ENCODE peak calls at places on chromosome 17, in four cellular contexts. One of them, this sample, is unnamed.

GRCh38 chr17:81025756-81026155 is 9.2 kb upstream of the BAIAP2 start:
- DNase-seq in foreskin fibroblast: no peak
- DNase-seq in mucosa of gallbladder: no peak
- DNase-seq in memory B cell: no peak
- DNase-seq in this sample: no peak

GRCh38 chr17:42989146-42989545 is 8.8 kb downstream of the RUNDC1 start:
- DNase-seq in foreskin fibroblast: no peak
- DNase-seq in mucosa of gallbladder: no peak
- DNase-seq in memory B cell: no peak
- DNase-seq in this sample: no peak

GRCh38 chr17:61485067-61485775 is 33.0 kb downstream of the TBX4 start:
- DNase-seq in foreskin fibroblast: no peak
- DNase-seq in mucosa of gallbladder: no peak
- DNase-seq in memory B cell: no peak
- DNase-seq in this sample: no peak

GRCh38 chr17:81194225-81194760 is 28.3 kb upstream of the AATK start:
- DNase-seq in foreskin fibroblast: no peak
- DNase-seq in mucosa of gallbladder: no peak
- DNase-seq in memory B cell: no peak
- DNase-seq in this sample: no peak

GRCh38 chr17:68288375-68288774 is 2.6 kb downstream of the SLC16A6 start:
- DNase-seq in foreskin fibroblast: no peak
- DNase-seq in mucosa of gallbladder: no peak
- DNase-seq in memory B cell: peak
- DNase-seq in this sample: no peak

GRCh38 chr17:81432873-81433451 is 37.7 kb downstream of the BAHCC1 start:
- DNase-seq in foreskin fibroblast: no peak
- DNase-seq in mucosa of gallbladder: peak
- DNase-seq in memory B cell: no peak
- DNase-seq in this sample: peak

GRCh38 chr17:44911133-44912001 is 3.9 kb downstream of the GFAP start:
- DNase-seq in foreskin fibroblast: peak
- DNase-seq in mucosa of gallbladder: peak
- DNase-seq in memory B cell: peak
- DNase-seq in this sample: peak

GRCh38 chr17:11871773-11872172 is 125.5 kb downstream of the ZNF18 start:
- DNase-seq in foreskin fibroblast: no peak
- DNase-seq in mucosa of gallbladder: no peak
- DNase-seq in memory B cell: no peak
- DNase-seq in this sample: no peak

GRCh38 chr17:640436-640835 is 74.2 kb downstream of the VPS53 start:
- DNase-seq in foreskin fibroblast: no peak
- DNase-seq in mucosa of gallbladder: no peak
- DNase-seq in memory B cell: no peak
- DNase-seq in this sample: no peak

GRCh38 chr17:81537856-81538555 is 9.8 kb downstream of the FSCN2 start:
- DNase-seq in foreskin fibroblast: no peak
- DNase-seq in mucosa of gallbladder: no peak
- DNase-seq in memory B cell: no peak
- DNase-seq in this sample: no peak

GRCh38 chr17:70653850-70654249 is 484.5 kb downstream of the KCNJ2 start:
- DNase-seq in foreskin fibroblast: no peak
- DNase-seq in mucosa of gallbladder: no peak
- DNase-seq in memory B cell: no peak
- DNase-seq in this sample: no peak

GRCh38 chr17:64418506-64419339 is 28.1 kb upstream of the PECAM1 start:
- DNase-seq in foreskin fibroblast: peak
- DNase-seq in mucosa of gallbladder: no peak
- DNase-seq in memory B cell: no peak
- DNase-seq in this sample: no peak

GRCh38 chr17:73232587-73233373 is 28.9 kb downstream of the CPSF4L start:
- DNase-seq in foreskin fibroblast: no peak
- DNase-seq in mucosa of gallbladder: no peak
- DNase-seq in memory B cell: peak
- DNase-seq in this sample: peak

GRCh38 chr17:40168262-40168832 is 8.9 kb upstream of the RAPGEFL1 start:
- DNase-seq in foreskin fibroblast: no peak
- DNase-seq in mucosa of gallbladder: peak
- DNase-seq in memory B cell: no peak
- DNase-seq in this sample: peak

GRCh38 chr17:31738067-31738466 is 121.0 kb downstream of the COPRS start:
- DNase-seq in foreskin fibroblast: no peak
- DNase-seq in mucosa of gallbladder: no peak
- DNase-seq in memory B cell: no peak
- DNase-seq in this sample: no peak

GRCh38 chr17:2808367-2809335 is 12.4 kb downstream of the RAP1GAP2 start:
- DNase-seq in foreskin fibroblast: no peak
- DNase-seq in mucosa of gallbladder: no peak
- DNase-seq in memory B cell: no peak
- DNase-seq in this sample: no peak